ENCODE peak calls at places on chromosomes 11 and 22, in five cellular contexts. E, K, Z, J and W are unnamed samples.

GRCh38 chr22:44247923-44248892 is 64.5 kb downstream of the SHISAL1 start:
- DNase-seq in K (no peak), E (no peak), Z (no peak), J (no peak), W (no peak)

GRCh38 chr22:19756288-19757128 is 4.1 kb upstream of the TBX1 start:
- DNase-seq in J (no peak), Z (peak), E (no peak), K (peak), W (peak)

GRCh38 chr22:32745251-32745995 is 56.1 kb upstream of the TIMP3 start:
- DNase-seq in J (peak), Z (no peak), E (peak), K (peak), W (no peak)

GRCh38 chr11:21656065-21656464 is 536.8 kb upstream of the ANO5 start:
- DNase-seq in Z (no peak), J (no peak), E (no peak), K (no peak), W (no peak)

GRCh38 chr22:23219787-23220484 is 39.6 kb downstream of the BCR start:
- DNase-seq in Z (no peak), K (peak), J (no peak), E (peak), W (no peak)

GRCh38 chr11:19938051-19938856 is 222.0 kb downstream of the DBX1 start:
- DNase-seq in E (peak), J (no peak), Z (peak), K (peak), W (peak)

GRCh38 chr22:31474743-31475142 is 14.9 kb downstream of the EIF4ENIF1 start:
- DNase-seq in E (peak), Z (no peak), J (no peak), K (no peak), W (no peak)

GRCh38 chr11:33347490-33348125 is 90.4 kb downstream of the HIPK3 start:
- DNase-seq in E (no peak), J (no peak), K (no peak), Z (no peak), W (no peak)

GRCh38 chr11:121367434-121367833 is 74.9 kb downstream of the SC5D start:
- DNase-seq in K (no peak), E (peak), J (no peak), Z (no peak), W (peak)

GRCh38 chr11:130223291-130223971 is 63.8 kb downstream of the ST14 start:
- DNase-seq in J (no peak), K (no peak), Z (no peak), E (peak), W (no peak)

DNA sequence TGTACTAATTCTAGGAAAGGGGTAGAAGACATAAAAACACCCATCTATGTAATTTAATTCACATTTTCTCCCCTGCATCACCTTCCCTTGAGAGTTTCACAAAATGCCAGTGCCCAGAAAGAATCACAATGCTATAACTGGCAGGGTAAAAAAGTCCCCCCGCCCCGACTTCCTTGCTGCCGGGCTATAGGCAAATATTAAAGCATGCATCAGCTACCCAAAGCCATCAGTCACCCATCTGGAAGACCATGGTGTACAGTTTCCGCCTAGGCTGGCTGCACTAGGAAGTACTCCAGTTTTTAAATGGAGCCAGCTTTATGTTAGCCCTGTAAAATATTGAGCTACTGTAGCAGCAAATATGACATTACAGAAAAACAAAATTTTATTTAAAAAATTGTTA is 67.8 kb downstream of the ST14 start:
- DNase-seq in E (no peak), K (no peak), Z (no peak), J (no peak), W (no peak)
- H3K27ac ChIP-seq in E (no peak), K (no peak), Z (no peak), J (no peak), W (no peak)

GRCh38 chr11:10657308-10658271 is 36.0 kb downstream of the IRAG1 start:
- DNase-seq in E (peak), Z (no peak), K (no peak), J (no peak), W (peak)
- H3K27ac ChIP-seq in E (no peak), Z (no peak), K (no peak), J (peak), W (no peak)

GRCh38 chr11:101582242-101583052 is 1.4 kb downstream of the TRPC6 start:
- DNase-seq in E (no peak), K (peak), Z (no peak), J (peak), W (no peak)
- H3K27ac ChIP-seq in E (no peak), K (no peak), Z (no peak), J (no peak), W (no peak)

DNA sequence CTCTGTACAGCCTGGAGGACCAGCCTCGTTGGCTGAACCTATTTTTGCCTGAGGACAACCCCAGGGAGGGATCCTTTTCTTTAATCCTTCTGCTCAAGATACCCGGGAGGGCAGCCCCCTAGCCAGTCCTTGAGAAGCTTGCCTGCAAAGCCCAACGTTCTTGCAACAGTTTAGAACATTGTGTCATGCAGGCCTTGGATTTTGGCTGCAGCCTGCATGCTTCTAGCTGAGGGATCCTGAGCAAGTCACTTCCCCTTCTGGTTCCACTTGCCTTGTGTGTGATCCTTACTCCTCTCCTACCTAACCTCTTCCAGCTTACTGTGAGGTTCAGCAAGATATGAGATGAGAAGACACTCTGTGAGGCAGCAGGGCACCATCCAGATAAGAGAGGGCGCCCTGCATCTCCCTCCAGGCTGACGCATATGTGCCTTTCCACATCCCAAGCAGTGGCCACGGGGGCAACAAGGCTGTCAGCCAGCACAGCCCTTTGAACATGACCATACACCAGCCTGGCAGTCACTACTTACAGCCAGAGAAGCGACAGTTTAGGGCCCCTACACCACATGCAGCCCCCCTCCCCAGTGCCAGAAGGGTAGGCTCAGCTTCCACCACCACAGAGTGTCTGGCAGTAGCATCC is 76.1 kb downstream of the C11orf58 start:
- DNase-seq in K (no peak), E (no peak), J (no peak), Z (no peak), W (no peak)
- H3K27ac ChIP-seq in K (no peak), E (no peak), J (peak), Z (no peak), W (no peak)

GRCh38 chr11:65576232-65576866 is 496 bp downstream of the EHBP1L1 start:
- DNase-seq in J (peak), Z (peak), E (no peak), K (no peak), W (no peak)

GRCh38 chr11:65574147-65574962 is 1.5 kb upstream of the EHBP1L1 start:
- DNase-seq in E (peak), Z (peak), J (peak), K (peak), W (peak)

GRCh38 chr11:65576867-65577755 is 1.3 kb downstream of the EHBP1L1 start:
- DNase-seq in K (no peak), J (peak), Z (peak), E (peak), W (no peak)

GRCh38 chr11:65574963-65575567 is 788 bp upstream of the EHBP1L1 start:
- DNase-seq in K (peak), Z (peak), J (no peak), E (no peak), W (no peak)

GRCh38 chr11:65575568-65576231 is at the start of gene EHBP1L1:
- DNase-seq in K (peak), E (peak), J (peak), Z (peak), W (peak)
- H3K27ac ChIP-seq in K (no peak), E (no peak), J (peak), Z (peak), W (peak)

GRCh38 chr11:44517541-44517940 is 47.9 kb upstream of the CD82 start:
- DNase-seq in J (no peak), Z (no peak), E (no peak), K (no peak), W (no peak)

GRCh38 chr11:44521148-44521547 is 44.3 kb upstream of the CD82 start:
- DNase-seq in K (no peak), Z (no peak), E (no peak), J (no peak), W (no peak)

GRCh38 chr11:44518968-44519550 is 46.4 kb upstream of the CD82 start:
- DNase-seq in Z (no peak), K (no peak), E (no peak), J (no peak), W (no peak)

GRCh38 chr11:44522294-44522693 is 43.2 kb upstream of the CD82 start:
- DNase-seq in Z (no peak), E (no peak), K (no peak), J (no peak), W (no peak)

GRCh38 chr11:44519989-44520737 is 45.3 kb upstream of the CD82 start:
- DNase-seq in Z (no peak), K (no peak), J (no peak), E (peak), W (no peak)
- H3K27ac ChIP-seq in Z (no peak), K (no peak), J (no peak), E (no peak), W (no peak)